ENCODE peak calls at places on chromosomes 6 and 20, in five cellular contexts. F is HCT116, Y is PC-3, V is PC-9, C is hepatocyte. J is an unnamed sample. For H3K9me2, the result is how much of the 10 kb centered on the place peaks cover.

GRCh38 chr20:35134900-35135299 is 12.2 kb downstream of the EDEM2 start:
- DNase-seq in V (no peak), C (no peak), F (no peak), Y (no peak), J (no peak)

GRCh38 chr6:119713903-119714302 is 364.3 kb upstream of the MAN1A1 start:
- DNase-seq in Y (no peak), V (no peak), F (no peak), C (no peak), J (no peak)

GRCh38 chr6:155582016-155582991 is 126.7 kb upstream of the NOX3 start:
- DNase-seq in V (no peak), C (no peak), Y (no peak), F (no peak), J (no peak)

GRCh38 chr20:49982346-49983122 is at the start of gene SNAI1:
- DNase-seq in F (peak), C (peak), Y (peak), V (peak), J (peak)

GRCh38 chr6:141199074-141199473 is 933.7 kb upstream of the GJE1 start:
- DNase-seq in F (no peak), Y (no peak), C (no peak), V (no peak), J (no peak)

GRCh38 chr6:68559716-68560115 is 75.4 kb upstream of the ADGRB3 start:
- DNase-seq in C (no peak), F (no peak), Y (peak), V (no peak), J (no peak)

GRCh38 chr20:50151034-50151743 is 2.3 kb downstream of the PEDS1 start:
- DNase-seq in F (no peak), C (no peak), V (peak), Y (peak), J (no peak)

GRCh38 chr6:2942916-2943563 is 28.3 kb downstream of the SERPINB6 start:
- DNase-seq in F (no peak), C (no peak), V (no peak), Y (no peak), J (peak)

GRCh38 chr20:20549267-20549612 is 163.2 kb downstream of the RALGAPA2 start:
- DNase-seq in F (no peak), V (no peak), Y (peak), C (peak), J (no peak)

GRCh38 chr6:170174124-170174770 is 116.6 kb downstream of the DLL1 start:
- DNase-seq in Y (no peak), V (no peak), F (no peak), C (no peak), J (no peak)

GRCh38 chr20:23005761-23006160 is 29.4 kb upstream of the SSTR4 start:
- DNase-seq in Y (no peak), F (no peak), V (no peak), C (no peak), J (no peak)

GRCh38 chr6:100475554-100476325 is 11.0 kb upstream of the SIM1 start:
- DNase-seq in V (no peak), C (no peak), F (no peak), Y (peak), J (no peak)

GRCh38 chr6:27791182-27791939 is 120.8 kb downstream of the OR2B2 start:
- DNase-seq in Y (peak), V (peak), C (peak), F (peak), J (peak)

GRCh38 chr6:89085409-89086012 is 5.0 kb downstream of the PNRC1 start:
- DNase-seq in V (no peak), F (no peak), C (no peak), Y (no peak), J (no peak)

GRCh38 chr6:36683656-36684446 is 5.3 kb downstream of the CDKN1A start:
- DNase-seq in C (no peak), F (no peak), Y (no peak), V (no peak), J (no peak)

GRCh38 chr20:51125095-51125494 is 102.2 kb upstream of the KCNG1 start:
- DNase-seq in F (no peak), C (no peak), V (no peak), Y (no peak), J (no peak)

GRCh38 chr20:24990810-24991252 is 1.7 kb downstream of the APMAP start:
- DNase-seq in V (peak), C (no peak), Y (no peak), F (no peak), J (peak)

GRCh38 chr6:98576811-98577210 is 257.6 kb upstream of the POU3F2 start:
- DNase-seq in C (no peak), Y (no peak), V (no peak), F (no peak), J (no peak)

GRCh38 chr6:39225946-39226437 is 3.3 kb downstream of the KCNK5 start:
- DNase-seq in C (peak), Y (no peak), F (no peak), V (no peak), J (no peak)

GRCh38 chr6:19032486-19033295 is 645.5 kb downstream of the RNF144B start:
- DNase-seq in C (no peak), V (no peak), F (no peak), Y (no peak), J (no peak)

GRCh38 chr20:2301164-2301622 is 5.4 kb downstream of the TGM3 start:
- DNase-seq in C (peak), V (no peak), Y (no peak), F (no peak), J (peak)

GRCh38 chr6:134523051-134523450 is 205.1 kb upstream of the SGK1 start:
- DNase-seq in F (no peak), Y (no peak), V (no peak), C (no peak), J (no peak)

GRCh38 chr20:62550087-62550565 is 74.3 kb upstream of the GATA5 start:
- DNase-seq in V (no peak), F (no peak), C (no peak), Y (no peak), J (no peak)
- H3K4me3 ChIP-seq in V (no peak), F (no peak), C (no peak), Y (no peak), J (no peak)

DNA sequence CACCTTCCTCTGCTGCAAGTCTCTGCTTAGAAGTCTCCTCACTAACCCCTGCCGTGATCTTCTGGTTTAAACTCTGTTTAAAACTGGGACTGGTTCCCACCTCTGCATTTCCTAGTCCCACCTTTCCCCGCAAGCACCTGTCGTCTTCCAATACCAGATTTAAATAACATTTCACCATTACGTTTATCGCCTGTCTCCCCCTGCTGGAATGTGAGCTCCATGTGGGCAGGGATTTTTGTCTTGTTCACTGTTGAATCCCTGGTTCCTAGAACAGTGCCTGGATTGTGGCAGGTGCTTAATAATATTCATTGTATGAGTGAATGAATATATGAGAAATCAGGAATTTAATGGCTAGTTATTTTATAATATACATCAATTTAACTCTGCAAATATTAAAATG is 2.7 kb downstream of the GUCA1A start:
- DNase-seq in Y (peak), C (no peak), V (no peak), F (peak), J (peak)
- TF ChIP-seq CTCF in Y (peak), C (peak), V (peak), F (peak), J (peak)

DNA sequence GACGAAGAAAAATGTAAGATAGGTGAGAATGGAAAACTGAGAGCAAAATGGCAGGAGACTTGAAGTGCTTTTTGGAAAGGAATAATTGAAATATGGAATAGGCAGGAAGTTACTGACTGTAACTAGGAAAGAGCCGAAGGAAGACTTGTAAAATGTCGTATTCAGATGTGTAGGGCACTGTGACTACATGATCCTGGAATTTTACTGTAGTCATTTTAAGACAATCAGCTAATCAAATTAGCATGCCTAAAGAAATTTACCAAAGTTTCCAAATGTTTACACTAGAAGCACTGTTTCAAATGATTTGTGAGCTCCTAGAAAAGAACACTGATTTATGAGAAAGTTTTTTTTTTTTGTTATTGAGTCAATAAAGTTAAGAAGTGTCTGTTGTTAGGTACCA is 21.2 kb upstream of the ADIG start:
- DNase-seq in F (no peak), Y (no peak), C (no peak), V (no peak), J (no peak)
- H3K9me2 ChIP-seq in F (under half), Y (under half), C (under half), V (under half), J (under half)

GRCh38 chr6:108650325-108650724 is 89.6 kb downstream of the FOXO3 start:
- DNase-seq in C (no peak), V (peak), Y (no peak), F (no peak), J (no peak)

GRCh38 chr6:108651781-108652227 is 91.1 kb downstream of the FOXO3 start:
- DNase-seq in F (no peak), V (no peak), Y (peak), C (no peak), J (no peak)

GRCh38 chr6:108651287-108651686 is 90.6 kb downstream of the FOXO3 start:
- DNase-seq in Y (no peak), V (no peak), F (no peak), C (peak), J (no peak)

GRCh38 chr6:108652375-108652774 is 91.7 kb downstream of the FOXO3 start:
- DNase-seq in F (no peak), C (no peak), Y (no peak), V (no peak), J (no peak)

GRCh38 chr6:108650781-108651180 is 90.1 kb downstream of the FOXO3 start:
- DNase-seq in V (peak), C (no peak), Y (peak), F (no peak), J (no peak)
- H3K4me3 ChIP-seq in V (no peak), C (no peak), Y (no peak), F (no peak), J (no peak)

J was measured in OCI-LY7.